ENCODE peak calls at places on chromosome 6, in five cellular contexts. F is IMR-90, K is astrocyte of the spinal cord, S is Peyer's patch, N is PC-3. T is an unnamed sample.
A peak's percentile ranks its signal among the peaks of the same experiment; 100 is the strongest.

GRCh38 chr6:76416821-76417605 is 344.6 kb upstream of the IMPG1 start:
- DNase-seq in F (no peak), K (no peak), S (no peak), N (peak; percentile 9), T (no peak)

GRCh38 chr6:81384921-81385320 is 367.6 kb downstream of the TENT5A start:
- DNase-seq in F (no peak), K (no peak), S (no peak), N (no peak), T (no peak)

GRCh38 chr6:35429463-35429862 is 22.7 kb upstream of the FANCE start:
- DNase-seq in F (no peak), K (no peak), S (no peak), N (no peak), T (no peak)

GRCh38 chr6:142374090-142374783 is 72.4 kb downstream of the ADGRG6 start:
- DNase-seq in F (no peak), K (no peak), S (no peak), N (no peak), T (no peak)

GRCh38 chr6:101705866-101706265 is 312.4 kb downstream of the GRIK2 start:
- DNase-seq in F (peak; percentile 43), K (no peak), S (no peak), N (no peak), T (no peak)

GRCh38 chr6:12351672-12352071 is 61.5 kb downstream of the EDN1 start:
- DNase-seq in F (no peak), K (no peak), S (no peak), N (no peak), T (no peak)

GRCh38 chr6:139977887-139978332 is 603.5 kb upstream of the CITED2 start:
- DNase-seq in F (peak; percentile 72), K (peak; percentile 57), S (no peak), N (peak; percentile 61), T (no peak)

GRCh38 chr6:46011241-46012085 is 4.2 kb downstream of the CLIC5 start:
- DNase-seq in F (no peak), K (peak; percentile 39), S (peak; percentile 75), N (no peak), T (peak; percentile 9)

GRCh38 chr6:41966961-41967311 is 25.3 kb upstream of the CCND3 start:
- DNase-seq in F (peak; percentile 58), K (peak; percentile 72), S (no peak), N (peak; percentile 71), T (peak; percentile 15)

GRCh38 chr6:3885262-3886036 is 36.3 kb downstream of the FAM50B start:
- DNase-seq in F (no peak), K (no peak), S (no peak), N (peak; percentile 69), T (peak; percentile 13)

GRCh38 chr6:69090132-69090531 is 455.1 kb downstream of the ADGRB3 start:
- DNase-seq in F (peak; percentile 61), K (peak; percentile 74), S (no peak), N (no peak), T (no peak)

GRCh38 chr6:22551280-22551679 is 18.1 kb upstream of the HDGFL1 start:
- DNase-seq in F (peak; percentile 59), K (peak; percentile 77), S (no peak), N (peak; percentile 46), T (no peak)

GRCh38 chr6:16229710-16230109 is 8.7 kb upstream of the GMPR start:
- DNase-seq in F (no peak), K (no peak), S (no peak), N (no peak), T (no peak)

GRCh38 chr6:54958446-54958845 is 111.9 kb downstream of the FAM83B start:
- DNase-seq in F (no peak), K (no peak), S (no peak), N (no peak), T (no peak)

DNA sequence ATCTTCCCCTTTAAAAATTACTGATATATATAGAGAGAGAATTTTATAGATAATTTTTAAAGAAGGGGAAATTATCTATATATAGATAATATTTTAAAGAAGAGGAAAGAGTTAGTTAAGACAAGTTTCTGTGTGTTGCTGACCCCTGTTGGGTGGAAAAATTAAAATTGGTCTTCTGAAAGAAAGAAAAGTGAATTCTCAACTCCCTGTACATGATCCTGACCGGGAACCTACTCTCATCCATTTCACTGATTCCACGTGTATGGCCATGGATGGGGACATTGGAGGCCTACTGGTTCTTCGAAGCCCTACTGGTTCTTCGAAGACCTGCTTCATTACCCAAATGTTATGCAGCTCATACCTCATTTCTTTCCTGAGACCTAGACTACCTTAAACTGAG is 53.0 kb upstream of the TCF21 start:
- DNase-seq in F (peak; percentile 37), K (peak; percentile 37), S (no peak), N (peak; percentile 4), T (no peak)
- TF ChIP-seq CTCF in F (peak; percentile 45), K (peak; percentile 29), S (no peak), N (peak; percentile 8), T (no peak)

GRCh38 chr6:132596201-132596600 is 6.7 kb upstream of the TAAR5 start:
- DNase-seq in F (no peak), K (no peak), S (no peak), N (no peak), T (no peak)

DNA sequence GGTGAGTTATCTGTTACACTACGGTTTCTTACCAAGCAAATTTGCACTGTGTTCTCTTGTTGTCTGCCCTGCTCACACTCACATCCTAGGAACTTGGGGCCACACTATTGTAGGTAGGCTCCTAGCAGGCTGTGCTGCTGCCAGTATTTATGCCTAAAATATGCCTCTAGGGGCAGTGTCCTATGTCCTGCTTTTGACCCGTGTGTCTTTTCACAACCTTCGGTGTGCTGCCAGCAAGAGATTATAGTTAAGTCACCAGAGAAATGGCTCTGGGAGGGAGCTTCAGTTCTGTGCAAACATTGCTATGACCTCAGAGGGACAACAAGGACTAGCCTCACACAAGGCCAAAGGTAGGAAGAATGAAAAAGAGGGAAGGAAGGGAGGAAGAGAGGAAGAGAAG is 8.9 kb upstream of the TAAR5 start:
- DNase-seq in F (no peak), K (no peak), S (no peak), N (peak; percentile 38), T (peak; percentile 7)
- TF ChIP-seq CTCF in F (no peak), K (peak; percentile 41), S (peak; percentile 41), N (peak; percentile 52), T (no peak)

GRCh38 chr6:150599199-150600002 is at the start of gene PLEKHG1:
- DNase-seq in F (no peak), K (peak; percentile 50), S (peak; percentile 74), N (peak; percentile 62), T (peak; percentile 81)

GRCh38 chr6:150600003-150600301 is 267 bp downstream of the PLEKHG1 start:
- DNase-seq in F (no peak), K (no peak), S (no peak), N (no peak), T (no peak)

GRCh38 chr6:150598401-150598800 is 1.3 kb upstream of the PLEKHG1 start:
- DNase-seq in F (no peak), K (no peak), S (no peak), N (no peak), T (no peak)

GRCh38 chr6:150598858-150599198 is 857 bp upstream of the PLEKHG1 start:
- DNase-seq in F (no peak), K (no peak), S (no peak), N (no peak), T (no peak)

GRCh38 chr6:150600302-150601017 is 775 bp downstream of the PLEKHG1 start:
- DNase-seq in F (peak; percentile 26), K (peak; percentile 75), S (peak; percentile 86), N (peak; percentile 75), T (peak; percentile 79)
- TF ChIP-seq CTCF in F (no peak), K (peak; percentile 51), S (peak; percentile 70), N (peak; percentile 55), T (peak; percentile 62)

DNA sequence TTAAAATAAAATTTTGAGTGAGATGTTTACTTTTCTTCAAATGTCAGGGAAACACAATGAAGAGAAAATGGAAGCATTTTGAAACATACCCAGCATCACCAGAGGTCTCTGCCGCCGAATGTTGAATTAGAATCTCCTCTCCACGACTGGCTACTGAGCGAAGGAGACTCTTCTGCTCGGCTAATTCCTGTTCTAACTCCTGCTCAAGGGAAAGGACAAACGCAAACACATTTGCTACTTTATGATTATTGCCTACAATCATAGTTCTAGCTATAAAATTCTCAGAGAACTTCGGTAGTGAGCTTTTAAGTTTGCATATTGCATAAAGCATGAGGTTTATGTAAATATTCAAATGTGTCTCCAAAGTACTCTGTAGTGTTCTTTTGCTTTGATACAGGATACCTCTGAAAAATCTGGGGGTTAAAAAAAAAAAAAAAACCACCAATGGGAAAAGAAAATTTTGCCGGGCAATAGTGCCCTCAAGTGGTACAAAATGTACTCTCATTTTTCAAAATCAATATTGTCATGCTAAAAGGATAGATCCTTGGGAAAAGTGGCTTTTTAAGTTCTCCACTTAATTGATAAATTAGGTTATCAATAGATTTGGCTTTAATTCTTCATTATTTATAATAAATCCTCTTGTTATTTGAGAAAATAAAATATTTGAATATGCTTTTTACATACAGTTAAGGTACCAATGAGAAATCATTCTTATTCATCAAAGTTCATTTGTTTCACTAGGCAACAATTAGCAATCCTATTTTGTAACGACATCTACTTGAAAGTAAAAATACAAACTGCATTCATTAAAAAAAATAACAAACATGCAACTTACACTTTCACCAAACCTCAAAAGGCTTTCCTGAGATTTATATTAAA is 369.0 kb downstream of the SYNE1 start:
- DNase-seq in F (no peak), K (peak; percentile 35), S (no peak), N (peak; percentile 69), T (peak; percentile 39)
- TF ChIP-seq CTCF in F (peak; percentile 63), K (peak; percentile 47), S (peak; percentile 37), N (peak; percentile 66), T (peak; percentile 69)

GRCh38 chr6:152117156-152118129 is 310.0 kb downstream of the ESR1 start:
- DNase-seq in F (no peak), K (no peak), S (no peak), N (no peak), T (no peak)

GRCh38 chr6:152118224-152118623 is 310.7 kb downstream of the ESR1 start:
- DNase-seq in F (no peak), K (no peak), S (no peak), N (no peak), T (no peak)

GRCh38 chr6:152122434-152122833 is 315.0 kb downstream of the ESR1 start:
- DNase-seq in F (no peak), K (no peak), S (no peak), N (no peak), T (no peak)

GRCh38 chr6:152121910-152122309 is 314.4 kb downstream of the ESR1 start:
- DNase-seq in F (no peak), K (no peak), S (no peak), N (no peak), T (no peak)

DNA sequence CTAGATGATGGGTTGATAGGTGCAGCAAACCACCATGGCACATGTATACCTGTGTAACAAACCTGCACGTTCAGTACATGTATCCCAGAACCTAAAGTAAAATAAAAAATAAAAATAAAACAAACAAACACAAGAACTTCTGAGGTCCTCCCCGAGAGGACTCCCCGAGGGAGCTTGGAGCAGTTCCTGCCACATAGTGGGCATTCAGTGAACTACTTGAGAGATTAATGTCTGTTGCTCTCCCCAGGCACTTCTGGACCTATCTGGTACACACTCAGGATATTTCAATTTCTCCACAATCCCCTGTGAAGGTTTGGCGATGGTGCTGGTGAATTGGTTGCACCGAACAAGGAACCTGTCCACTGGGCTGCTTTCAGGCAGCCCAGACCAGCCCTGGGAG is 311.2 kb downstream of the ESR1 start:
- DNase-seq in F (no peak), K (no peak), S (no peak), N (peak; percentile 22), T (no peak)
- TF ChIP-seq CTCF in F (no peak), K (no peak), S (no peak), N (no peak), T (no peak)

T was measured in endothelial cell.